ENCODE peak calls at places on chromosomes 12 and 14, in eight cellular contexts. B is C1 segment of cervical spinal cord; R is HFF-Myc; W is activated CD8-positive, alpha-beta memory T cell treated with anti-CD3 and anti-CD28 coated beads for 1 hour; U is NCI-H1092; T is DMS153; K is HEK293T; J is NCI-H1694 treated with DMSO at 0.1 percent for 48 hours. F is an unnamed sample.

GRCh38 chr14:53458368-53458814 is 305.3 kb upstream of the DDHD1 start:
- DNase-seq in J (no peak), W (no peak), K (no peak), R (peak), T (no peak), U (no peak), B (no peak), F (no peak)

GRCh38 chr14:20679907-20680306 is 4.5 kb upstream of the RNASE4 start:
- DNase-seq in T (no peak), J (no peak), B (no peak), K (peak), U (no peak), W (no peak), R (no peak), F (no peak)

GRCh38 chr12:133130808-133131128 is 341 bp downstream of the ZNF10 start:
- DNase-seq in B (no peak), J (no peak), U (peak), K (no peak), R (no peak), T (peak), W (peak), F (peak)

GRCh38 chr14:92516344-92516965 is 2.9 kb downstream of the RIN3 start:
- DNase-seq in U (no peak), W (no peak), J (no peak), R (no peak), K (no peak), B (no peak), T (no peak), F (no peak)

GRCh38 chr12:26156996-26157395 is 32.2 kb upstream of the BHLHE41 start:
- DNase-seq in J (no peak), T (no peak), B (no peak), K (no peak), U (no peak), R (no peak), W (no peak), F (no peak)

GRCh38 chr12:22437031-22437806 is 102.7 kb upstream of the ST8SIA1 start:
- DNase-seq in J (no peak), B (no peak), U (no peak), R (no peak), T (no peak), W (no peak), K (no peak), F (no peak)

GRCh38 chr12:56169225-56169759 is 11.1 kb downstream of the MYL6 start:
- DNase-seq in K (no peak), U (no peak), R (no peak), W (no peak), T (no peak), B (no peak), J (no peak), F (no peak)

GRCh38 chr12:57836442-57837375 is 9.8 kb downstream of the CTDSP2 start:
- DNase-seq in W (no peak), R (peak), U (peak), K (peak), T (peak), B (no peak), J (no peak), F (no peak)

GRCh38 chr12:4679711-4680110 is 30.8 kb downstream of the NDUFA9 start:
- DNase-seq in T (no peak), U (no peak), J (no peak), R (no peak), W (no peak), B (no peak), K (no peak), F (no peak)

GRCh38 chr12:32944195-32944594 is 47.6 kb upstream of the PKP2 start:
- DNase-seq in W (no peak), K (no peak), B (no peak), R (no peak), U (no peak), T (no peak), J (no peak), F (no peak)

GRCh38 chr12:130192667-130193345 is 30.5 kb downstream of the FZD10 start:
- DNase-seq in J (no peak), R (no peak), B (no peak), K (peak), U (no peak), T (peak), W (no peak), F (no peak)

GRCh38 chr12:95118138-95118787 is 44.8 kb upstream of the NR2C1 start:
- DNase-seq in T (no peak), W (no peak), K (no peak), R (no peak), U (no peak), J (no peak), B (no peak), F (no peak)

GRCh38 chr14:56351861-56352260 is 227.7 kb upstream of the TMEM260 start:
- DNase-seq in K (no peak), W (no peak), T (no peak), R (no peak), J (no peak), B (no peak), U (no peak), F (no peak)

GRCh38 chr14:103702497-103703432 is 12.5 kb downstream of the XRCC3 start:
- DNase-seq in R (no peak), T (no peak), W (no peak), U (no peak), J (peak), K (no peak), B (no peak), F (no peak)

GRCh38 chr14:72665259-72665658 is 228.6 kb downstream of the DPF3 start:
- DNase-seq in K (no peak), B (no peak), U (no peak), T (no peak), J (no peak), W (no peak), R (peak), F (no peak)

GRCh38 chr12:130671556-130671955 is 44.5 kb downstream of the RIMBP2 start:
- DNase-seq in U (no peak), R (no peak), B (no peak), W (no peak), K (no peak), T (no peak), J (no peak), F (no peak)

GRCh38 chr12:106126441-106127288 is 12.1 kb downstream of the NUAK1 start:
- DNase-seq in B (no peak), R (no peak), T (no peak), U (no peak), J (no peak), K (no peak), W (no peak), F (no peak)

GRCh38 chr12:79826267-79827128 is 108.4 kb downstream of the PPP1R12A start:
- DNase-seq in W (no peak), T (no peak), J (no peak), K (no peak), U (no peak), R (no peak), B (no peak), F (no peak)

GRCh38 chr14:80003138-80003537 is 208.2 kb downstream of the DIO2 start:
- DNase-seq in T (peak), W (no peak), J (no peak), U (no peak), R (peak), B (no peak), K (no peak), F (no peak)

GRCh38 chr12:85007836-85008235 is 28.2 kb downstream of the TSPAN19 start:
- DNase-seq in T (no peak), U (no peak), B (no peak), K (no peak), J (no peak), W (no peak), R (no peak), F (no peak)

GRCh38 chr14:61460853-61461611 is 139.7 kb downstream of the PRKCH start:
- DNase-seq in J (no peak), U (no peak), R (no peak), W (no peak), K (no peak), B (no peak), T (no peak), F (no peak)

GRCh38 chr12:120422892-120423456 is 14.9 kb upstream of the COX6A1 start:
- DNase-seq in R (no peak), T (no peak), U (no peak), B (no peak), J (no peak), W (no peak), K (no peak), F (no peak)

GRCh38 chr14:104870368-104871144 is 5.5 kb downstream of the CEP170B start:
- DNase-seq in W (no peak), J (no peak), K (peak), B (no peak), R (no peak), U (no peak), T (no peak), F (no peak)

GRCh38 chr14:75176142-75176820 is at the start of gene TMED10:
- DNase-seq in J (no peak), T (peak), W (peak), B (peak), K (peak), R (peak), U (peak), F (peak)